ENCODE peak calls at places on chromosome 10, in ten cellular contexts. M is astrocyte, H is neural progenitor cell, Z is OCI-LY7, I is fibroblast of lung, X is HepG2, C is mammary epithelial cell, E is GM12878, N is IMR-90, A is GM23248. B is an unnamed sample.

GRCh38 chr10:63166742-63167258 is 33.7 kb downstream of the NRBF2 start:
- DNase-seq in M (peak; percentile 56), H (peak; percentile 75), Z (peak; percentile 78), I (peak; percentile 91), X (peak; percentile 74), C (peak; percentile 59), E (peak; percentile 33), N (peak; percentile 85), A (peak; percentile 82), B (peak; percentile 85)

GRCh38 chr10:118163227-118163626 is 116.5 kb upstream of the RAB11FIP2 start:
- DNase-seq in M (no peak), H (no peak), Z (no peak), I (no peak), X (no peak), C (no peak), E (no peak), N (no peak), A (peak; percentile 56), B (no peak)

GRCh38 chr10:64396105-64396504 is 874.9 kb downstream of the REEP3 start:
- DNase-seq in M (peak; percentile 71), H (no peak), Z (no peak), I (peak; percentile 64), X (no peak), C (no peak), E (no peak), N (peak; percentile 55), A (peak; percentile 28), B (peak; percentile 60)

GRCh38 chr10:75238182-75239180 is 2.7 kb upstream of the COMTD1 start:
- DNase-seq in M (no peak), H (no peak), Z (no peak), I (no peak), X (no peak), C (no peak), E (no peak), N (no peak), A (no peak), B (no peak)

GRCh38 chr10:102729090-102730026 is 14.4 kb upstream of the WBP1L start:
- DNase-seq in M (peak; percentile 42), H (peak; percentile 89), Z (no peak), I (peak; percentile 73), X (peak; percentile 56), C (peak; percentile 57), E (no peak), N (peak; percentile 73), A (peak; percentile 90), B (peak; percentile 82)

GRCh38 chr10:122301055-122301810 is 30.1 kb downstream of the BTBD16 start:
- DNase-seq in M (peak; percentile 96), H (no peak), Z (no peak), I (peak; percentile 38), X (no peak), C (no peak), E (no peak), N (peak; percentile 38), A (peak; percentile 93), B (peak; percentile 90)

GRCh38 chr10:114925675-114926204 is 12.3 kb upstream of the TRUB1 start:
- DNase-seq in M (peak; percentile 83), H (no peak), Z (no peak), I (peak; percentile 24), X (no peak), C (peak; percentile 31), E (no peak), N (peak; percentile 41), A (peak; percentile 66), B (peak; percentile 81)

GRCh38 chr10:7787857-7788639 is at the start of the genes ATP5F1C and KIN:
- DNase-seq in M (peak; percentile 84), H (peak; percentile 98), Z (peak; percentile 97), I (peak; percentile 96), X (peak; percentile 94), C (peak; percentile 93), E (peak; percentile 86), N (peak; percentile 95), A (peak; percentile 98), B (peak; percentile 97)

GRCh38 chr10:32038777-32039176 is 17.4 kb downstream of the KIF5B start:
- DNase-seq in M (peak; percentile 58), H (no peak), Z (no peak), I (no peak), X (no peak), C (no peak), E (no peak), N (peak; percentile 11), A (no peak), B (no peak)

GRCh38 chr10:11212686-11213085 is 195.0 kb downstream of the CELF2 start:
- DNase-seq in M (no peak), H (no peak), Z (no peak), I (no peak), X (no peak), C (no peak), E (no peak), N (no peak), A (no peak), B (no peak)

DNA sequence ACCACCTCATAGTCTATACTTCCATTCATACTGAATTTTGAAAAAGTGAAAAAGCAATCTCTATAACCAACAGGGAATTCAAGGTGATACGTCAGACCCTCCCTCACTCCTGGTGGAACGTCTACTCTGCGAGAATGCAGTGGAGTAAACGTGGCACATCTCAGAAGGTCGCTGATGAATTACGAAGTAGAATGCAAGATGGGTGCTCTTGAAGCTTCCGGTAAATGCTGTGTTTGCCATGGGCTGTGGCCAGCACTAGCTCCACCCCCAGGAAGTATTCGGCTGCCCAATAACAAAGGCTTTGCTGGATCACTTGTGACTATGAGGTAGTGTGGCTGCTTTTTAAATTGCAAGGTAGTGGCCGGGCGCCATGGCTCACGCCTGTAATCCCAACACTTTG is 226.0 kb downstream of the PRPF18 start:
- DNase-seq in M (no peak), H (no peak), Z (no peak), I (no peak), X (no peak), C (no peak), E (no peak), N (no peak), A (no peak), B (no peak)
- H3K4me1 ChIP-seq in M (peaks cover 27% of the 10 kb centered on the region), H (peaks cover 17% of the 10 kb centered on the region), Z (no peaks in the 10 kb centered on the region), I (peaks cover 8% of the 10 kb centered on the region), X (no peaks in the 10 kb centered on the region), C (peaks cover 18% of the 10 kb centered on the region), E (peaks cover 12% of the 10 kb centered on the region), N (peaks cover 15% of the 10 kb centered on the region), A (peaks cover 3% of the 10 kb centered on the region), B (peaks cover 15% of the 10 kb centered on the region)

DNA sequence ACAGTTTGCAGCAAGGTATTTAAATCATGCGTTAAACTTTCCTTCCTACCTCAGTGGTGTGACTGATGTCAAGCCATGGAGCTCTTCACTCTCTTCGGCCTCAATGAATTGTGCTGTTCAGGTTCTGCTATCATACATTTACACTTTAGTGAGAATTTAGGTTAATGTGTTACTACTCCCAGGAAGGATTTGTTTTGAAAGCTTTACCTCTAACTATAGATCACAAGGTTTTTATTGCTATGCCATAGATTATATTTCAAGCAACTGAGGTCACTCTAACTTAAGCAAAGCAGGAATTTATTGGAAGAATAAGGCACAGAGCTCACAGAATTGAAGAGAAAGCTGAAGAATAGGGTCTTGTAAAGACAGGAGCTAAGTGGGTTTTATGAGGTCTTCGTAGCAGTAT is 11.0 kb upstream of the ADD3 start:
- DNase-seq in M (no peak), H (no peak), Z (no peak), I (no peak), X (no peak), C (no peak), E (no peak), N (no peak), A (no peak), B (no peak)
- H3K4me3 ChIP-seq in M (no peak overlapping the region), H (no peak overlapping the region), Z (peak overlapping the region; percentile 15), I (no peak overlapping the region), X (no peak overlapping the region), C (no peak overlapping the region), E (no peak overlapping the region), N (no peak overlapping the region), A (no peak overlapping the region), B (no peak overlapping the region)

GRCh38 chr10:60522617-60523016 is 132.9 kb upstream of the ANK3 start:
- DNase-seq in M (no peak), H (no peak), Z (no peak), I (no peak), X (no peak), C (no peak), E (no peak), N (no peak), A (no peak), B (no peak)

GRCh38 chr10:60521974-60522405 is 132.3 kb upstream of the ANK3 start:
- DNase-seq in M (peak; percentile 98), H (peak; percentile 35), Z (no peak), I (no peak), X (no peak), C (peak; percentile 73), E (no peak), N (peak; percentile 4), A (peak; percentile 83), B (no peak)

GRCh38 chr10:60513281-60513680 is 123.6 kb upstream of the ANK3 start:
- DNase-seq in M (no peak), H (no peak), Z (peak; percentile 13), I (no peak), X (no peak), C (no peak), E (peak; percentile 4), N (no peak), A (no peak), B (no peak)

GRCh38 chr10:60518745-60519144 is 129.1 kb upstream of the ANK3 start:
- DNase-seq in M (no peak), H (no peak), Z (no peak), I (no peak), X (no peak), C (no peak), E (no peak), N (no peak), A (no peak), B (no peak)

GRCh38 chr10:60517805-60518204 is 128.1 kb upstream of the ANK3 start:
- DNase-seq in M (peak; percentile 30), H (no peak), Z (no peak), I (no peak), X (no peak), C (no peak), E (no peak), N (no peak), A (peak; percentile 36), B (peak; percentile 23)
- H2AFZ ChIP-seq in M (no peak overlapping the region), H (no peak overlapping the region), Z (no peak overlapping the region), I (no peak overlapping the region), X (no peak overlapping the region), C (no peak overlapping the region), E (no peak overlapping the region), N (no peak overlapping the region), A (no peak overlapping the region), B (no peak overlapping the region)

GRCh38 chr10:61937631-61938284 is 36.3 kb downstream of the ARID5B start:
- DNase-seq in M (peak; percentile 61), H (no peak), Z (no peak), I (peak; percentile 66), X (no peak), C (peak; percentile 53), E (no peak), N (peak; percentile 68), A (peak; percentile 86), B (peak; percentile 80)

GRCh38 chr10:61935085-61935484 is 33.6 kb downstream of the ARID5B start:
- DNase-seq in M (no peak), H (no peak), Z (no peak), I (peak; percentile 51), X (no peak), C (no peak), E (no peak), N (no peak), A (no peak), B (peak; percentile 72)

GRCh38 chr10:61939575-61940301 is 38.2 kb downstream of the ARID5B start:
- DNase-seq in M (peak; percentile 82), H (no peak), Z (no peak), I (peak; percentile 94), X (no peak), C (peak; percentile 73), E (no peak), N (peak; percentile 90), A (peak; percentile 89), B (peak; percentile 79)

GRCh38 chr10:61933857-61934559 is 32.5 kb downstream of the ARID5B start:
- DNase-seq in M (no peak), H (no peak), Z (no peak), I (no peak), X (no peak), C (no peak), E (no peak), N (no peak), A (no peak), B (peak; percentile 18)

GRCh38 chr10:61936770-61937169 is 35.3 kb downstream of the ARID5B start:
- DNase-seq in M (no peak), H (no peak), Z (no peak), I (no peak), X (no peak), C (no peak), E (no peak), N (no peak), A (no peak), B (no peak)
- H3K4me1 ChIP-seq in M (peaks cover 31% of the 10 kb centered on the region), H (no peaks in the 10 kb centered on the region), Z (peaks cover 60% of the 10 kb centered on the region), I (peaks cover 30% of the 10 kb centered on the region), X (peaks cover 32% of the 10 kb centered on the region), C (peaks cover 33% of the 10 kb centered on the region), E (peaks cover 34% of the 10 kb centered on the region), N (peaks cover 15% of the 10 kb centered on the region), A (peaks cover 43% of the 10 kb centered on the region), B (peaks cover 1% of the 10 kb centered on the region)